ENCODE peak calls at places on chromosome 6, in four cellular contexts. R, G, S and F are unnamed samples.

GRCh38 chr6:105850636-105851035 is 235.5 kb upstream of the PRDM1 start:
- DNase-seq in R (no peak), G (no peak), S (no peak), F (no peak)

GRCh38 chr6:54135665-54136370 is 24.6 kb downstream of the MLIP start:
- DNase-seq in R (no peak), G (peak; percentile 48), S (no peak), F (no peak)

GRCh38 chr6:29653452-29654038 is 3.3 kb upstream of the MOG start:
- DNase-seq in R (no peak), G (peak; percentile 82), S (peak; percentile 62), F (no peak)

GRCh38 chr6:103784117-103784516 is 1075.6 kb downstream of the HACE1 start:
- DNase-seq in R (no peak), G (no peak), S (no peak), F (no peak)

GRCh38 chr6:35089935-35090505 is 51.1 kb downstream of the TCP11 start:
- DNase-seq in R (no peak), G (peak; percentile 20), S (peak; percentile 37), F (no peak)

GRCh38 chr6:12715437-12715836 is 1.1 kb upstream of the PHACTR1 start:
- DNase-seq in R (no peak), G (peak; percentile 5), S (no peak), F (no peak)

GRCh38 chr6:147262943-147263342 is 58.7 kb downstream of the STXBP5 start:
- DNase-seq in R (no peak), G (no peak), S (no peak), F (no peak)

GRCh38 chr6:31713991-31714684 is 1.0 kb upstream of the LY6G6D start:
- DNase-seq in R (no peak), G (no peak), S (no peak), F (no peak)

GRCh38 chr6:16712931-16713484 is 48.3 kb downstream of the ATXN1 start:
- DNase-seq in R (no peak), G (peak; percentile 92), S (no peak), F (no peak)

GRCh38 chr6:154931741-154932424 is 63.2 kb upstream of the TIAM2 start:
- DNase-seq in R (no peak), G (no peak), S (no peak), F (no peak)

GRCh38 chr6:36692861-36693702 is 4.5 kb upstream of the RAB44 start:
- DNase-seq in R (peak; percentile 62), G (no peak), S (no peak), F (no peak)

GRCh38 chr6:117907600-117908245 is 659 bp downstream of the SLC35F1 start:
- DNase-seq in R (no peak), G (peak; percentile 1), S (no peak), F (no peak)

GRCh38 chr6:154673919-154674318 is 59.3 kb upstream of the SCAF8 start:
- DNase-seq in R (no peak), G (no peak), S (no peak), F (no peak)

GRCh38 chr6:25035451-25036435 is 100.0 kb upstream of the RIPOR2 start:
- DNase-seq in R (no peak), G (no peak), S (no peak), F (no peak)

GRCh38 chr6:29590218-29590808 is 5.4 kb downstream of the OR2H2 start:
- DNase-seq in R (no peak), G (no peak), S (no peak), F (no peak)

GRCh38 chr6:33029297-33030184 is 20.1 kb upstream of the HLA-DOA start:
- DNase-seq in R (peak; percentile 82), G (no peak), S (peak; percentile 65), F (peak; percentile 56)

GRCh38 chr6:162907876-162908481 is 180.2 kb downstream of the PACRG start:
- DNase-seq in R (no peak), G (peak; percentile 57), S (peak; percentile 29), F (no peak)

GRCh38 chr6:28867078-28867414 is 56.7 kb downstream of the TRIM27 start:
- DNase-seq in R (no peak), G (peak; percentile 29), S (no peak), F (no peak)

GRCh38 chr6:11202513-11203305 is 29.8 kb downstream of the NEDD9 start:
- DNase-seq in R (no peak), G (no peak), S (no peak), F (no peak)

GRCh38 chr6:165117121-165117520 is 192.3 kb downstream of the C6orf118 start:
- DNase-seq in R (no peak), G (peak; percentile 71), S (no peak), F (no peak)

GRCh38 chr6:15430947-15431405 is 185.1 kb downstream of the JARID2 start:
- DNase-seq in R (no peak), G (no peak), S (no peak), F (no peak)

GRCh38 chr6:128847481-128848168 is 35.3 kb upstream of the LAMA2 start:
- DNase-seq in R (no peak), G (no peak), S (no peak), F (no peak)

DNA sequence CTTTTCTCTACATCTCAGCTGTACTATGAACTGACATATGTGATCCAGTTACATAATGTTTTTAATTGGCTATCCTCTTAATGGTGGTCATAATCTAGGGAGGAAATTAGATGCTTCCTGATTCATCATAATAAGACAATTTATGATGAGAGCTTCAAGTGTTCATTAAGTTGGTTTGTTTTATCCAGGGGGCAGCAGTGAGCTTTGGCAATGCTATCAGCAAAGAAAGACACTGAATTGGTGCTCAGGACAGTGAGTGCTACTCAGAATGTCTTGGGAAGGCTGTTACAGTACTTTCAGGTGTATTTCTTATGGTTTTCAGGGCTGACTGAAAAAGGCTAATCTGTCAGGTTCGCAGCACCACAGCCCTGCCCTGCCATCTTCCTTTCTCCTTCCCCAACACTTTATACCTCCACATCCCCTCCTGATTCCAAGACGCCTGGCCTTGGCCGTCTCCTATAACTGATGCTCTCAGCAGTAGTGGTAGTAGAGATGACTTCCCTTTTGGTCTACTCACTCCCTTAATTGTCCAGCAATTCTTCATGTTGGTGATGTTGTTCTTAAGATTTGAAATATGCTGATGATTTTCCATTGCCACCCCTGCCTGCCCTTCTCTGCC is 67.0 kb upstream of the TNFAIP3 start:
- DNase-seq in R (no peak), G (peak; percentile 88), S (peak; percentile 47), F (no peak)
- TF ChIP-seq CTCF in R (peak; percentile 76), G (peak; percentile 76), S (peak; percentile 71), F (no peak)

GRCh38 chr6:142280265-142280664 is 21.5 kb upstream of the ADGRG6 start:
- DNase-seq in R (no peak), G (no peak), S (no peak), F (no peak)

GRCh38 chr6:142286088-142286409 is 15.8 kb upstream of the ADGRG6 start:
- DNase-seq in R (no peak), G (no peak), S (no peak), F (no peak)

GRCh38 chr6:142285235-142286087 is 16.3 kb upstream of the ADGRG6 start:
- DNase-seq in R (no peak), G (no peak), S (no peak), F (no peak)

GRCh38 chr6:142280927-142281326 is 20.9 kb upstream of the ADGRG6 start:
- DNase-seq in R (no peak), G (no peak), S (no peak), F (no peak)

GRCh38 chr6:142284419-142284818 is 17.4 kb upstream of the ADGRG6 start:
- DNase-seq in R (no peak), G (no peak), S (no peak), F (no peak)
- TF ChIP-seq CTCF in R (no peak), G (no peak), S (no peak), F (no peak)

DNA sequence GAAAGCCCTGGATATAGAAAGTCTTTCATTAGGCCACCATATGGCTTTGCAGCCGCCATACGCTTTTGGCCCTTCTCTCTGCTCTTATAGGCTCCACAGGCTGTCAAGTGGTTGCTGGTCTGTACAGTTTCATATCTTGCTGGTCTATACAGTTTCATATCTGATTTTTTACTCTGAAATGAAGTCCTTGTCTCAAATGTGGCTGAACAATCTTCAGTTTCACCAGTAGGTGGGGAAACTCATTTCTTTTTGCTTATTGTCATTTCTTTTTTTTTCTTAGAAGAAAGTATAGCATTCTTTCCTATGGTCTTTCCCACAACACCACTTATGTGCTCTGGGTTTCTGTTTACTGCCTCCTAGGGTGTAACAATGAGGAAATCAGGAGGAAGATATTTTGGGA is 771.4 kb upstream of the MMS22L start:
- DNase-seq in R (no peak), G (peak; percentile 32), S (no peak), F (no peak)
- TF ChIP-seq CTCF in R (no peak), G (peak; percentile 44), S (peak; percentile 18), F (no peak)

DNA sequence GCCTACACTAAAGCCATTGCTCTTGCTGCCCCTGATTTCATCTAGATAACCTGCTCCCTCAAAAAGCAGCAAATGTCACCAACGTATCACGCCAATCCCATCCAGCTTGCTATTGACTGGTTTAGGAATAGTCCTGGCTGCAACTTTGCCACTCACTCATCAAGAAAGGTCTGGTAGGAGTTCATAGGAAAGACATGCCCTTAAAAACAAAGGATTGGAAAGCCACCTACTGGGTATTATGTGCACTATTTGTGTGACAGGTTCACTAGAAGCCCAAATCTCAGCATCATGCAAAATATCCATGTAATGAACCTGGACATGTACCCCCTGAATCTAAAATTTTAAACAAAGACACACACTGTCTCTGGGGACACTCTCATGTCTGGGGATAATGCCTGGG is 170.4 kb upstream of the COL21A1 start:
- DNase-seq in R (no peak), G (no peak), S (no peak), F (no peak)
- TF ChIP-seq CTCF in R (no peak), G (no peak), S (no peak), F (no peak)

DNA sequence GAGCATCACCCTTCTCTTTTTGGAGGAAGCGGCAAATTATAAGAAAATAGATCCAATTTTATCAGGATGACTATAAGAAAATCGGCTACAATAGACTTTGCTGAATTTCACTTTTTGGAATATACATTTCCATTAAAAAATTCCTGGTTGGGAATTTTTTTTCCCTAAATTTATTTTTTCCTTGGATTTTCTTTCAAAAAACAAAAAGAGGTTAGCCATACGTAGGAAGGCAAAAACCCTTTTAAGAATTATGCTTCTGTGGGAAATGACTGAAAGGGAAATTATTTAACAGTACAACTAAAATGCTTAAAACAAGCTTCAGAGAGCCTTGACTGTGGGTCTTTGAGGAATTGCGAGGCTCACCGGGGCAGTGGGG is 86.9 kb downstream of the SLC22A23 start:
- DNase-seq in R (no peak), G (no peak), S (no peak), F (no peak)
- TF ChIP-seq CTCF in R (no peak), G (no peak), S (no peak), F (no peak)

DNA sequence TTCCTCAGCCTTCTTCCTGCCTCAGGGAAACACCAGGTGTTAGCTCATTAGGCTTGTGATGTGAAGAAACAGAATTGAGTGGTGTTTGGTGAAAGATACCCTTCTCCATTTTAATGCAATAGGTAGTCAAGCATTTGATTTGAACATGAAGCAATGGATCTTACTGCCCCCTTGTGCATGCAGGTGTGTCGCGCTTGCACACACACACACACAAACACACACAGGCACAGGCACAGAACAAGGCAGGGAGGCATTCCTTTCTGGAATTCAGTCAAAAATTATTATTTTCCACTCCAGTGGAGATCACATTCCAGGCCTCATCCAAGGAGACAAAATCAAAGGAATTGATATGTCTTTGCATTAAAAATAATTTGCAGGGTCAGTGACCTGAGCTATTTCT is 667.0 kb upstream of the MARCKS start:
- DNase-seq in R (no peak), G (peak; percentile 6), S (no peak), F (no peak)
- TF ChIP-seq CTCF in R (no peak), G (peak; percentile 18), S (no peak), F (no peak)